ENCODE peak calls at places on chromosomes 7 and 10, in six cellular contexts. One of them, this sample, is unnamed.

GRCh38 chr10:97849101-97849490 is 547 bp upstream of the GOLGA7B start:
- DNase-seq in activated CD4-positive, alpha-beta T cell treated with anti-CD3 and anti-CD28 coated beads, Interleukin-2, amount 10 ng/mL, durations not matched to agents 7 days and 5 days: no peak
- DNase-seq in GM06990: no peak
- DNase-seq in retina: peak
- DNase-seq in putamen: no peak
- DNase-seq in iPS-NIHi11: no peak
- DNase-seq in this sample: no peak

GRCh38 chr10:111035542-111035941 is 41.3 kb upstream of the ADRA2A start:
- DNase-seq in retina: no peak
- DNase-seq in iPS-NIHi11: no peak
- DNase-seq in activated CD4-positive, alpha-beta T cell treated with anti-CD3 and anti-CD28 coated beads, Interleukin-2, amount 10 ng/mL, durations not matched to agents 7 days and 5 days: no peak
- DNase-seq in GM06990: no peak
- DNase-seq in putamen: no peak
- DNase-seq in this sample: no peak

GRCh38 chr10:110721406-110722038 is 77.4 kb downstream of the RBM20 start:
- DNase-seq in GM06990: no peak
- DNase-seq in iPS-NIHi11: no peak
- DNase-seq in retina: no peak
- DNase-seq in putamen: peak
- DNase-seq in activated CD4-positive, alpha-beta T cell treated with anti-CD3 and anti-CD28 coated beads, Interleukin-2, amount 10 ng/mL, durations not matched to agents 7 days and 5 days: no peak
- DNase-seq in this sample: no peak

GRCh38 chr10:59283456-59284082 is 78.8 kb downstream of the FAM13C start:
- DNase-seq in activated CD4-positive, alpha-beta T cell treated with anti-CD3 and anti-CD28 coated beads, Interleukin-2, amount 10 ng/mL, durations not matched to agents 7 days and 5 days: no peak
- DNase-seq in retina: peak
- DNase-seq in iPS-NIHi11: peak
- DNase-seq in GM06990: no peak
- DNase-seq in putamen: peak
- DNase-seq in this sample: no peak

GRCh38 chr7:82017334-82017943 is 247.6 kb upstream of the HGF start:
- DNase-seq in retina: no peak
- DNase-seq in GM06990: no peak
- DNase-seq in activated CD4-positive, alpha-beta T cell treated with anti-CD3 and anti-CD28 coated beads, Interleukin-2, amount 10 ng/mL, durations not matched to agents 7 days and 5 days: no peak
- DNase-seq in iPS-NIHi11: peak
- DNase-seq in putamen: peak
- DNase-seq in this sample: no peak

GRCh38 chr10:29517352-29517923 is 117.3 kb downstream of the SVIL start:
- DNase-seq in retina: no peak
- DNase-seq in iPS-NIHi11: peak
- DNase-seq in putamen: no peak
- DNase-seq in activated CD4-positive, alpha-beta T cell treated with anti-CD3 and anti-CD28 coated beads, Interleukin-2, amount 10 ng/mL, durations not matched to agents 7 days and 5 days: peak
- DNase-seq in GM06990: no peak
- DNase-seq in this sample: no peak

GRCh38 chr7:96949766-96950165 is 55.6 kb upstream of the DLX6 start:
- DNase-seq in activated CD4-positive, alpha-beta T cell treated with anti-CD3 and anti-CD28 coated beads, Interleukin-2, amount 10 ng/mL, durations not matched to agents 7 days and 5 days: no peak
- DNase-seq in iPS-NIHi11: no peak
- DNase-seq in putamen: no peak
- DNase-seq in GM06990: no peak
- DNase-seq in retina: no peak
- DNase-seq in this sample: no peak

GRCh38 chr7:151849008-151849878 is 27.7 kb downstream of the PRKAG2 start:
- DNase-seq in activated CD4-positive, alpha-beta T cell treated with anti-CD3 and anti-CD28 coated beads, Interleukin-2, amount 10 ng/mL, durations not matched to agents 7 days and 5 days: no peak
- DNase-seq in putamen: no peak
- DNase-seq in iPS-NIHi11: no peak
- DNase-seq in GM06990: no peak
- DNase-seq in retina: no peak
- DNase-seq in this sample: no peak

GRCh38 chr7:15440482-15440881 is 121.3 kb downstream of the AGMO start:
- DNase-seq in retina: no peak
- DNase-seq in activated CD4-positive, alpha-beta T cell treated with anti-CD3 and anti-CD28 coated beads, Interleukin-2, amount 10 ng/mL, durations not matched to agents 7 days and 5 days: no peak
- DNase-seq in GM06990: no peak
- DNase-seq in iPS-NIHi11: no peak
- DNase-seq in putamen: no peak
- DNase-seq in this sample: no peak

GRCh38 chr7:158034571-158034970 is 553.1 kb downstream of the PTPRN2 start:
- DNase-seq in retina: no peak
- DNase-seq in putamen: no peak
- DNase-seq in GM06990: no peak
- DNase-seq in iPS-NIHi11: no peak
- DNase-seq in activated CD4-positive, alpha-beta T cell treated with anti-CD3 and anti-CD28 coated beads, Interleukin-2, amount 10 ng/mL, durations not matched to agents 7 days and 5 days: no peak
- DNase-seq in this sample: no peak

GRCh38 chr7:80876894-80877414 is 41.9 kb downstream of the SEMA3C start:
- DNase-seq in putamen: no peak
- DNase-seq in GM06990: no peak
- DNase-seq in retina: peak
- DNase-seq in activated CD4-positive, alpha-beta T cell treated with anti-CD3 and anti-CD28 coated beads, Interleukin-2, amount 10 ng/mL, durations not matched to agents 7 days and 5 days: no peak
- DNase-seq in iPS-NIHi11: no peak
- DNase-seq in this sample: no peak

GRCh38 chr7:129332354-129333056 is 101.7 kb upstream of the STRIP2 start:
- DNase-seq in activated CD4-positive, alpha-beta T cell treated with anti-CD3 and anti-CD28 coated beads, Interleukin-2, amount 10 ng/mL, durations not matched to agents 7 days and 5 days: no peak
- DNase-seq in putamen: no peak
- DNase-seq in GM06990: no peak
- DNase-seq in iPS-NIHi11: no peak
- DNase-seq in retina: no peak
- DNase-seq in this sample: no peak

GRCh38 chr10:24408365-24408764 is 199.4 kb downstream of the KIAA1217 start:
- DNase-seq in GM06990: no peak
- DNase-seq in activated CD4-positive, alpha-beta T cell treated with anti-CD3 and anti-CD28 coated beads, Interleukin-2, amount 10 ng/mL, durations not matched to agents 7 days and 5 days: no peak
- DNase-seq in retina: no peak
- DNase-seq in iPS-NIHi11: no peak
- DNase-seq in putamen: no peak
- DNase-seq in this sample: no peak